ENCODE peak calls at places on chromosome 14, in ten cellular contexts. G is A549, U is psoas muscle, B is fibroblast of lung, D is HL-60, I is uterus, Q is fibroblast of pulmonary artery, O is PC-9, R is A673, J is foreskin fibroblast. Z is an unnamed sample.

GRCh38 chr14:68951051-68951797 is 27.9 kb downstream of the ACTN1 start:
- DNase-seq in J (peak), U (peak), Q (peak), R (peak), I (peak), G (peak), O (peak), D (peak), B (peak), Z (peak)

GRCh38 chr14:101176535-101177205 is 273.1 kb upstream of the RTL1 start:
- DNase-seq in O (no peak), G (no peak), D (no peak), Q (no peak), I (peak), J (no peak), B (no peak), R (no peak), U (no peak), Z (no peak)

GRCh38 chr14:36518586-36519430 is 1.2 kb downstream of the NKX2-1 start:
- DNase-seq in Q (no peak), B (no peak), U (no peak), O (no peak), I (no peak), G (no peak), J (no peak), D (no peak), R (no peak), Z (no peak)

GRCh38 chr14:91315844-91316267 is 71.4 kb upstream of the GPR68 start:
- DNase-seq in G (no peak), B (no peak), D (peak), J (no peak), O (no peak), I (no peak), U (no peak), Q (no peak), R (no peak), Z (peak)

GRCh38 chr14:27553820-27554219 is 956.0 kb upstream of the NOVA1 start:
- DNase-seq in Q (peak), G (peak), U (no peak), J (no peak), R (peak), D (no peak), I (no peak), O (no peak), B (peak), Z (no peak)

GRCh38 chr14:78970677-78971076 is 800.5 kb downstream of the NRXN3 start:
- DNase-seq in U (no peak), G (no peak), O (no peak), B (peak), Q (peak), I (no peak), R (peak), J (no peak), D (no peak), Z (no peak)

GRCh38 chr14:101899263-101899662 is 65.1 kb upstream of the DYNC1H1 start:
- DNase-seq in U (no peak), O (no peak), D (no peak), I (no peak), B (no peak), G (no peak), Q (no peak), J (no peak), R (no peak), Z (no peak)

GRCh38 chr14:27672047-27672446 is 1074.2 kb upstream of the NOVA1 start:
- DNase-seq in J (no peak), O (no peak), G (no peak), D (no peak), R (no peak), B (no peak), Q (no peak), I (no peak), U (no peak), Z (no peak)

GRCh38 chr14:77036484-77037337 is 8.2 kb upstream of the IRF2BPL start:
- DNase-seq in B (no peak), D (no peak), I (no peak), R (no peak), Q (no peak), O (no peak), G (no peak), U (no peak), J (no peak), Z (no peak)

GRCh38 chr14:53894456-53894855 is 62.2 kb downstream of the BMP4 start:
- DNase-seq in J (peak), U (no peak), R (no peak), D (no peak), I (no peak), O (no peak), B (peak), Q (peak), G (no peak), Z (no peak)

GRCh38 chr14:93299831-93300230 is 33.0 kb downstream of the BTBD7 start:
- DNase-seq in Q (peak), J (no peak), I (no peak), R (no peak), G (no peak), B (no peak), U (no peak), D (no peak), O (no peak), Z (no peak)

GRCh38 chr14:92540472-92541048 is 27.0 kb downstream of the RIN3 start:
- DNase-seq in I (peak), D (no peak), G (peak), Q (peak), J (peak), B (peak), U (peak), R (peak), O (peak), Z (peak)

GRCh38 chr14:37596790-37597189 is 1.4 kb downstream of the TTC6 start:
- DNase-seq in O (no peak), G (no peak), J (no peak), I (no peak), R (no peak), B (no peak), Q (no peak), D (no peak), U (no peak), Z (no peak)

GRCh38 chr14:100567009-100567876 is 20.0 kb downstream of the BEGAIN start:
- DNase-seq in B (no peak), U (no peak), O (no peak), G (no peak), D (no peak), R (no peak), I (no peak), Q (no peak), J (no peak), Z (no peak)

GRCh38 chr14:73752297-73752992 is 38.3 kb upstream of the PNMA1 start:
- DNase-seq in D (no peak), Q (peak), I (peak), G (peak), U (peak), R (peak), B (peak), J (peak), O (peak), Z (no peak)

GRCh38 chr14:25050494-25051170 is 685 bp upstream of the STXBP6 start:
- DNase-seq in B (peak), G (no peak), R (peak), U (no peak), D (no peak), J (peak), Q (peak), O (no peak), I (no peak), Z (no peak)

GRCh38 chr14:54312166-54312801 is 84.5 kb upstream of the CDKN3 start:
- DNase-seq in J (peak), D (no peak), I (no peak), O (peak), Q (peak), U (peak), G (peak), B (peak), R (peak), Z (no peak)

GRCh38 chr14:51539571-51540037 is 112.1 kb upstream of the FRMD6 start:
- DNase-seq in O (peak), G (peak), J (peak), R (no peak), Q (peak), I (no peak), D (no peak), B (peak), U (no peak), Z (no peak)

GRCh38 chr14:101809671-101810514 is 48.4 kb downstream of the PPP2R5C start:
- DNase-seq in U (peak), Q (peak), G (peak), D (peak), O (peak), I (peak), B (peak), J (peak), R (peak), Z (peak)

GRCh38 chr14:72710212-72710611 is 183.7 kb downstream of the DPF3 start:
- DNase-seq in R (no peak), Q (peak), B (no peak), G (no peak), D (no peak), I (no peak), U (no peak), O (no peak), J (peak), Z (no peak)

GRCh38 chr14:37550511-37550910 is 44.5 kb downstream of the FOXA1 start:
- DNase-seq in B (peak), D (no peak), G (no peak), R (no peak), O (no peak), U (no peak), Q (peak), I (no peak), J (peak), Z (no peak)

GRCh38 chr14:55053500-55053899 is 2.1 kb downstream of the MAPK1IP1L start:
- DNase-seq in R (no peak), O (no peak), G (no peak), B (no peak), U (no peak), D (no peak), J (no peak), I (no peak), Q (no peak), Z (no peak)

GRCh38 chr14:70842851-70843462 is 33.6 kb upstream of the MAP3K9 start:
- DNase-seq in B (no peak), J (no peak), I (no peak), Q (peak), O (no peak), R (no peak), U (no peak), D (no peak), G (no peak), Z (no peak)

GRCh38 chr14:35963209-35963608 is 137.1 kb downstream of the BRMS1L start:
- DNase-seq in Q (no peak), J (no peak), D (no peak), O (no peak), G (peak), U (no peak), R (peak), B (no peak), I (no peak), Z (no peak)

GRCh38 chr14:91778217-91778616 is 46.3 kb upstream of the CATSPERB start:
- DNase-seq in I (no peak), G (no peak), D (no peak), R (no peak), U (no peak), J (peak), B (no peak), O (no peak), Q (no peak), Z (no peak)

GRCh38 chr14:55756078-55756477 is 176.1 kb downstream of the KTN1 start:
- DNase-seq in B (no peak), J (no peak), R (no peak), D (no peak), I (no peak), G (no peak), U (no peak), Q (no peak), O (no peak), Z (no peak)

GRCh38 chr14:99768381-99768780 is 24.8 kb upstream of the EML1 start:
- DNase-seq in O (no peak), B (peak), U (no peak), R (peak), D (no peak), J (no peak), I (peak), Q (peak), G (no peak), Z (no peak)

GRCh38 chr14:24353551-24354529 is 14.0 kb upstream of the RIPK3 start:
- DNase-seq in J (peak), I (no peak), Q (peak), U (no peak), D (peak), O (no peak), B (peak), G (no peak), R (no peak), Z (no peak)

GRCh38 chr14:67240168-67240932 is 885 bp upstream of the PALS1 start:
- DNase-seq in G (peak), Q (peak), R (peak), U (peak), D (peak), J (peak), B (no peak), O (peak), I (peak), Z (no peak)

GRCh38 chr14:84988391-84988790 is 541.6 kb upstream of the FLRT2 start:
- DNase-seq in I (no peak), O (no peak), G (no peak), B (no peak), R (peak), J (no peak), Q (no peak), D (no peak), U (no peak), Z (no peak)

GRCh38 chr14:55954108-55954507 is 164.1 kb upstream of the PELI2 start:
- DNase-seq in D (no peak), R (no peak), Q (no peak), J (no peak), I (no peak), U (no peak), O (no peak), G (no peak), B (no peak), Z (no peak)

GRCh38 chr14:91439345-91439744 is 21.7 kb upstream of the CCDC88C start:
- DNase-seq in I (no peak), J (no peak), D (no peak), U (no peak), B (no peak), R (no peak), Q (no peak), G (no peak), O (no peak), Z (no peak)

GRCh38 chr14:99136047-99136400 is 136.0 kb downstream of the BCL11B start:
- DNase-seq in U (no peak), O (no peak), I (no peak), J (no peak), Q (no peak), R (no peak), G (no peak), B (no peak), D (no peak), Z (no peak)

GRCh38 chr14:77206877-77207389 is 25.3 kb downstream of the TMEM63C start:
- DNase-seq in B (no peak), U (no peak), R (no peak), G (no peak), Q (no peak), I (no peak), D (no peak), J (no peak), O (no peak), Z (no peak)

GRCh38 chr14:101215266-101215665 is 311.7 kb upstream of the RTL1 start:
- DNase-seq in J (no peak), D (no peak), I (no peak), G (no peak), B (no peak), R (no peak), O (no peak), Q (no peak), U (no peak), Z (peak)

DNA sequence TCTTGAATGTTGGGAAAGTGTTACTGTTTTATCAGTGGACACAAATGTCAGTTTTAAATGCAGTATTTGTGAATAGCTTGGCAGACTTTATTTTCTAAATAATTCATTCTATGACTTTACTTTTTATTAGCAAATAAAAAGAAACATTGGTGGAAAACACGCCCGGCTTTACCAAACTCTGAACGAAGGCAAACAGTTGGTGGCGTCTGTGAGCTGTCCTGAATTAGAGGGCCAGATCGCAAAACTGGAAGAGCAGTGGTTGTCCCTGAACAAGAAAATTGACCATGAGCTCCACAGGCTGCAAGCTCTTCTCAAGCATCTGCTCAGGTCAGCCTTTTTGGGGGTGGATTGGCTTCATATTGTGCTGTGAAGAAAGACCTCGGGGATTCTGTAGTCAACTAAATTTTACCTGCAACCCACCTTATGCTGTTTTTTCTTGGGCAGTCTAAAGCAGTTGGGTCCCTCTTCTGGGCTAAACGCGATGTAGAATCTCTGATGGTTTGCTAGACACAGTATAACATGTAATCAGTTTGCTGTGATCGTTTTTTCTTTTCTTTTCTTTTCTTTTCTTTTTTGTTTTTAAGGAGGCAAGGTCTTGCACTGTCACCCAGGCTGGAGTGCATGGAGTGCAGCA is 156.4 kb downstream of the ESR2 start:
- DNase-seq in D (no peak), U (no peak), B (no peak), O (no peak), R (no peak), G (peak), J (peak), Q (peak), I (no peak), Z (no peak)
- TF ChIP-seq CTCF in D (no peak), U (no peak), B (peak), O (no peak), R (peak), G (no peak), J (no peak), Q (peak), I (no peak), Z (no peak)

DNA sequence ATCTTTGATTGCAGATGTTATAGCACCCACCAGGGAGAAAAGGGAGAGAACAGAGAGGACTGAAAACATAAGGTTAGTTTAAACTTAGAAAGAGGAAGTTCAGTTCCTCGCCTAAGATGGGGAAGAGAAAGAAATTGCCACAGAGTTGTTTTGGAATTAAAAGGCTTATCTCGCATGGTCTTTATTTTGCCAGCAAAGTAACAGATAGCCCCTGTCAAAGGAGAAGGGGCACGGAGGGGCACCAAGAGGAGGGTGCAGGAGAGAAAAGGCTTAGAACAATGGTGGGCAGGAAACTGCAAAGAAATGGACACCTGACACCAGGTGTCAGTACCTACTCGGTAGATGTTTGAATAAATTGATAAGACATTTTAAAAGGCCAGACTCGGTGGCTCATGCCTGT is 17.8 kb upstream of the OXA1L start:
- DNase-seq in O (no peak), J (no peak), U (no peak), Q (no peak), I (no peak), R (no peak), B (no peak), G (no peak), D (no peak), Z (no peak)
- TF ChIP-seq CTCF in O (no peak), J (no peak), U (no peak), Q (no peak), I (no peak), R (no peak), B (no peak), G (no peak), D (no peak), Z (no peak)

GRCh38 chr14:23299986-23300686 is 2.5 kb downstream of the PPP1R3E start:
- DNase-seq in R (no peak), B (no peak), U (no peak), O (no peak), G (no peak), J (no peak), Q (no peak), D (no peak), I (no peak), Z (no peak)
- TF ChIP-seq CTCF in R (no peak), B (no peak), U (no peak), O (peak), G (no peak), J (no peak), Q (no peak), D (no peak), I (no peak), Z (no peak)

DNA sequence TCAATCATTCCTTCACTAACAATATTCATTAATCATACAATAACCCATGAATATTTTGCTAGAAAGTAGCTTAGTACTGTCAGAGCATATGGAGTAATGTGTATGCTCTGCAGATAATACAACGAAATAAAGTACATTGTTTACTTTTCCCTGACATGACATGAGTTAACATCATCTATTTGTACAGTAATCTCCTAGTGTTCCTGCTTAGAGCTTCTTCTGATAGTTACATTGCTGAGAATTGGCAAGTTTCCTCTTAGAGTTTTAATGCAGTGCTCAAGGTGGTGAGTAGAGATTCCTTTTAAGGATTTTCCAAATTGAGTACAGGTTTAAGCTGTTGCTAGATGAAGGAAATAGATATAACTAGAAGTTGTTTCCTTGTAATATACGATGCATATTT is 164.5 kb upstream of the NPAS3 start:
- DNase-seq in J (no peak), U (no peak), R (no peak), G (no peak), I (no peak), Q (no peak), D (no peak), O (no peak), B (no peak), Z (no peak)
- TF ChIP-seq CTCF in J (no peak), U (no peak), R (no peak), G (no peak), I (no peak), Q (no peak), D (no peak), O (no peak), B (no peak), Z (no peak)

GRCh38 chr14:103102689-103103260 is 8.2 kb downstream of the EXOC3L4 start:
- DNase-seq in I (no peak), Q (no peak), O (no peak), B (no peak), G (no peak), J (no peak), U (no peak), D (no peak), R (no peak), Z (no peak)

GRCh38 chr14:103104654-103105511 is 10.4 kb downstream of the EXOC3L4 start:
- DNase-seq in J (peak), I (no peak), B (peak), Q (peak), O (peak), U (peak), D (peak), G (peak), R (peak), Z (no peak)

GRCh38 chr14:103104389-103104653 is 9.8 kb downstream of the EXOC3L4 start:
- DNase-seq in B (no peak), U (no peak), D (no peak), Q (no peak), O (no peak), G (no peak), J (no peak), R (no peak), I (no peak), Z (no peak)

GRCh38 chr14:103101964-103102688 is 7.6 kb downstream of the EXOC3L4 start:
- DNase-seq in R (no peak), O (no peak), U (no peak), J (peak), Q (no peak), G (no peak), B (peak), D (no peak), I (no peak), Z (no peak)

DNA sequence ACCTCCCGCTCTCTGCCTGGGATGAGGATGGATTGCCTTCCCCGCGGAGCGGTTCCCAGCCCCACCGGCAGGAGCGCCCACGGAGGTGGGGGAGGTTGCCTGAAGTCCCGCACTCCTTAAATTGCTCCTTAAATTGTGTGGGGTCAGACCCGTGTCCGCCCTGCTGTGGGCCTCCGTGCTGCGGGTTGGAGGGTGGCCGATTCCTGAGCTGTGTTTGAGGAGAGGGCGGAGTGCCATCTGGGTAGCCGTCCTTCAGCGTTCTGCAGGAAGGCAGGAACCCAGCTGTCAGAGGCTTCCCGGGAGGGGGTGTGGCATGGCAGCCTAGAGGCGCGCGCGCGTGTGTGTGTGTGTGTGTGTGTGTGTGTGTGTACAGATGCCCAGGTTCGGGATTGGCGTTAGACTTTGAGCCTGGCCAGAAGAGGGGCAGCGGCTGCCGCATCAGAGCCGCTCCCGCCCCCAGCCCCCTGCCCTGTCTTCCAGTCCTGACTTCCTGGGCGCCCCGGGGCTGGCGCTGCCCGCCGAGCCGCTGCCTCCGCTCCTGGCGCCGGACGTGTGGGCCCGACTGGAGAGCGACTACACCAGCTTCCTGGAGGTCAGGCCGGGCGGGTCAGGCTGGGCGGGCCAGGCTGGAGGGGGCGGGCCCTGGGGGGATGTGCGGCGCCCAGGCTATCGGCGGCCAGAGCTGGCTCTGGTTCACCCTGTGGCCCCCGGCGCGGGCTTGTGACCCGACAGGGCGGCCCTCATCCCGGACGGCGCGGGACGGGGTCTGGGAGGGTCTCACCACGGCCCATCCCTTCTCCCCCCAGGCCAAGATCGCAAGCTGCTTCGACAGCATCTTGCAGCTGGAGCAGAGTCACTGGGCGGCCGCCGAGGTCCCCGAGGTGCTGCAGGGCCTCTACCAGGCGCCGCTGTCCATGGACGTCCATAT is 9.2 kb downstream of the EXOC3L4 start:
- DNase-seq in U (peak), O (peak), Q (peak), B (peak), D (no peak), J (peak), R (peak), I (no peak), G (peak), Z (no peak)
- TF ChIP-seq CTCF in U (no peak), O (no peak), Q (peak), B (peak), D (no peak), J (no peak), R (peak), I (no peak), G (peak), Z (no peak)